ENCODE peak calls at places on chromosomes 13 and 19, in ten cellular contexts. J is ovary, W is heart left ventricle, H is adrenal gland, C is stomach, L is body of pancreas, G is suprapubic skin, P is sigmoid colon, S is right lobe of liver, B is thyroid gland. F is an unnamed sample.

GRCh38 chr13:104580931-104581330 is 1514.7 kb upstream of the SLC10A2 start:
- DNase-seq in W (no peak), P (no peak), J (no peak), S (no peak), C (no peak), L (no peak), H (no peak), B (no peak), G (no peak), F (no peak)

GRCh38 chr13:110312669-110313031 is 5.6 kb downstream of the COL4A2 start:
- DNase-seq in H (no peak), J (no peak), G (no peak), C (no peak), P (peak; percentile 84), W (no peak), S (no peak), B (no peak), L (no peak), F (no peak)

GRCh38 chr19:2634228-2634951 is 68.1 kb downstream of the GNG7 start:
- DNase-seq in G (no peak), L (peak; percentile 76), J (peak; percentile 78), C (peak; percentile 81), P (no peak), S (peak; percentile 78), W (no peak), H (peak; percentile 86), B (peak; percentile 94), F (no peak)

GRCh38 chr19:3580156-3580955 is 4.9 kb upstream of the GIPC3 start:
- DNase-seq in H (peak; percentile 92), P (no peak), B (no peak), C (no peak), W (no peak), S (no peak), L (no peak), G (no peak), J (no peak), F (no peak)

GRCh38 chr19:46173886-46174475 is 25.9 kb downstream of the IGFL2 start:
- DNase-seq in S (no peak), C (no peak), H (no peak), L (no peak), J (no peak), G (no peak), P (no peak), W (no peak), B (no peak), F (no peak)

GRCh38 chr13:50284540-50284939 is 269.3 kb downstream of the KCNRG start:
- DNase-seq in L (no peak), W (no peak), G (no peak), S (no peak), B (no peak), P (no peak), J (no peak), C (no peak), H (no peak), F (no peak)

GRCh38 chr13:98778749-98779148 is 26.3 kb upstream of the SLC15A1 start:
- DNase-seq in W (no peak), G (no peak), L (no peak), J (no peak), H (no peak), B (no peak), S (no peak), C (no peak), P (no peak), F (no peak)

GRCh38 chr13:29411493-29411892 is 184.0 kb downstream of the SLC7A1 start:
- DNase-seq in J (no peak), H (no peak), W (no peak), B (no peak), G (no peak), P (no peak), L (no peak), S (no peak), C (no peak), F (no peak)

GRCh38 chr19:3533563-3534216 is 5.3 kb upstream of the TEKTIP1 start:
- DNase-seq in B (no peak), P (no peak), H (no peak), J (peak; percentile 87), S (no peak), G (no peak), W (no peak), L (no peak), C (no peak), F (no peak)

GRCh38 chr19:49574206-49574755 is 6.1 kb downstream of the NOSIP start:
- DNase-seq in L (no peak), H (no peak), J (no peak), B (no peak), W (no peak), P (no peak), S (no peak), G (no peak), C (no peak), F (no peak)

GRCh38 chr13:112876305-112877000 is 92.6 kb upstream of the MCF2L start:
- DNase-seq in W (peak; percentile 59), L (no peak), P (peak; percentile 48), H (no peak), G (no peak), J (peak; percentile 23), B (no peak), S (peak; percentile 51), C (no peak), F (no peak)

GRCh38 chr19:51788029-51788428 is 6.9 kb upstream of the FPR3 start:
- DNase-seq in J (no peak), P (no peak), S (no peak), L (no peak), B (no peak), H (no peak), G (no peak), C (no peak), W (no peak), F (no peak)

GRCh38 chr13:62321895-62322294 is 906.2 kb upstream of the PCDH20 start:
- DNase-seq in H (no peak), W (no peak), B (no peak), P (no peak), S (no peak), J (no peak), G (no peak), C (no peak), L (no peak), F (no peak)

GRCh38 chr13:77696006-77696862 is 1.3 kb upstream of the SLAIN1 start:
- DNase-seq in J (no peak), W (no peak), L (no peak), G (no peak), C (no peak), B (no peak), P (no peak), H (no peak), S (no peak), F (no peak)

GRCh38 chr13:37741536-37741935 is 128.0 kb downstream of the TRPC4 start:
- DNase-seq in C (no peak), G (no peak), H (no peak), P (no peak), B (no peak), W (no peak), S (no peak), J (no peak), L (no peak), F (no peak)

GRCh38 chr13:38922170-38922569 is 68.5 kb downstream of the STOML3 start:
- DNase-seq in W (no peak), G (no peak), B (no peak), H (no peak), C (no peak), L (no peak), P (no peak), J (no peak), S (no peak), F (no peak)

GRCh38 chr13:48220592-48221300 is 12.3 kb upstream of the ITM2B start:
- DNase-seq in G (no peak), H (no peak), J (peak; percentile 50), C (no peak), P (no peak), S (no peak), W (no peak), L (no peak), B (no peak), F (no peak)

GRCh38 chr13:110382830-110383229 is 75.7 kb downstream of the COL4A2 start:
- DNase-seq in P (no peak), S (no peak), G (no peak), H (no peak), C (no peak), W (no peak), L (no peak), J (no peak), B (no peak), F (no peak)

GRCh38 chr19:10712754-10713153 is 5.1 kb upstream of the DNM2 start:
- DNase-seq in G (no peak), P (no peak), L (no peak), C (no peak), B (peak; percentile 54), J (no peak), S (no peak), H (no peak), W (no peak), F (no peak)

GRCh38 chr19:50677636-50678035 is 28.4 kb downstream of the C19orf81 start:
- DNase-seq in J (no peak), S (no peak), P (no peak), L (no peak), H (no peak), W (no peak), B (no peak), C (no peak), G (no peak), F (no peak)
- H3K4me3 ChIP-seq in J (no peak overlapping the region), S (no peak overlapping the region), P (no peak overlapping the region), L (no peak overlapping the region), H (no peak overlapping the region), W (no peak overlapping the region), B (no peak overlapping the region), C (no peak overlapping the region), G (no peak overlapping the region), F (no peak overlapping the region)

DNA sequence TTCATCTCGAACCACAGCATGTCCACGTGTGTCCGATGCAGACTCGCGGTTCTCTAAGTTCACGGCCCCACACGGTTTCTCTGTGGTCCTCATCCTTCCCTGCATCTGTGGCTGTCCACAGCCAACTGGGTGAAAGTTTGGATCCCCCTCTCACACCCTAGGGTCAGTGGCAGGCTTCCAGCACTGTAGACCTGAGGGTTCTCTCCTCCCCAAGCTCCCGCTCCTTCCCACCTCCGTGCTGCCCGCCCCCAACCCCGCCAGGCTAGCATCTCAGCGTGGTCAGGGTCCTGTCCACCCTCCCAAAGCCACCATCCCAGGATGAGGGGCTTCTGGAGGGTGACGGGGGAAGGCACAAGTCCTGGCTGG is 3.0 kb downstream of the ANGPTL4 start:
- DNase-seq in W (no peak), B (peak; percentile 18), P (peak; percentile 87), G (no peak), L (peak; percentile 85), S (no peak), C (no peak), J (peak; percentile 81), H (no peak), F (no peak)
- H3K27ac ChIP-seq in W (no peak overlapping the region), B (peak overlapping the region; percentile 93), P (peak overlapping the region; percentile 81), G (peak overlapping the region; percentile 6), L (peak overlapping the region; percentile 90), S (peak overlapping the region; percentile 90), C (no peak overlapping the region), J (no peak overlapping the region), H (peak overlapping the region; percentile 88), F (no peak overlapping the region)

GRCh38 chr19:344625-345319 is at the start of gene MIER2:
- DNase-seq in L (peak; percentile 84), G (no peak), J (peak; percentile 92), H (peak; percentile 88), B (peak; percentile 75), S (peak; percentile 82), P (peak; percentile 91), W (peak; percentile 94), C (peak; percentile 85), F (peak; percentile 97)
- TF ChIP-seq POLR2A in L (peak; percentile 10), G (no peak), J (no peak), H (no peak), B (peak; percentile 40), S (no peak), P (no peak), W (no peak), C (no peak), F (no peak)

GRCh38 chr19:44232867-44233266 is 20.5 kb downstream of the ZNF227 start:
- DNase-seq in L (no peak), P (no peak), J (no peak), S (no peak), G (no peak), C (no peak), H (no peak), W (no peak), B (no peak), F (no peak)
- H3K4me3 ChIP-seq in L (no peak overlapping the region), P (no peak overlapping the region), J (no peak overlapping the region), S (no peak overlapping the region), G (no peak overlapping the region), C (no peak overlapping the region), H (no peak overlapping the region), W (no peak overlapping the region), B (no peak overlapping the region), F (no peak overlapping the region)